ENCODE peak calls at places on chromosomes 2 and 18, in four cellular contexts. One of them, this sample, is unnamed.

GRCh38 chr2:88190808-88191721 is 20.9 kb downstream of the THNSL2 start:
- DNase-seq in activated CD8-positive, alpha-beta memory T cell treated with anti-CD3 and anti-CD28 coated beads, Interleukin-2, amount 10 ng/mL, durations not matched to agents 7 days and 5 days: no peak
- DNase-seq in substantia nigra: no peak
- DNase-seq in EH: peak
- DNase-seq in this sample: no peak

GRCh38 chr2:34004936-34005335 is 405.8 kb upstream of the FAM98A start:
- DNase-seq in activated CD8-positive, alpha-beta memory T cell treated with anti-CD3 and anti-CD28 coated beads, Interleukin-2, amount 10 ng/mL, durations not matched to agents 7 days and 5 days: no peak
- DNase-seq in EH: no peak
- DNase-seq in substantia nigra: no peak
- DNase-seq in this sample: no peak

GRCh38 chr2:157864857-157865450 is 11.2 kb downstream of the ACVR1 start:
- DNase-seq in substantia nigra: no peak
- DNase-seq in activated CD8-positive, alpha-beta memory T cell treated with anti-CD3 and anti-CD28 coated beads, Interleukin-2, amount 10 ng/mL, durations not matched to agents 7 days and 5 days: no peak
- DNase-seq in EH: no peak
- DNase-seq in this sample: no peak

GRCh38 chr2:232876978-232877441 is 6.9 kb downstream of the SNORC start:
- DNase-seq in substantia nigra: no peak
- DNase-seq in EH: no peak
- DNase-seq in activated CD8-positive, alpha-beta memory T cell treated with anti-CD3 and anti-CD28 coated beads, Interleukin-2, amount 10 ng/mL, durations not matched to agents 7 days and 5 days: no peak
- DNase-seq in this sample: no peak

GRCh38 chr2:197596751-197597150 is 78.6 kb downstream of the RFTN2 start:
- DNase-seq in activated CD8-positive, alpha-beta memory T cell treated with anti-CD3 and anti-CD28 coated beads, Interleukin-2, amount 10 ng/mL, durations not matched to agents 7 days and 5 days: no peak
- DNase-seq in substantia nigra: no peak
- DNase-seq in EH: no peak
- DNase-seq in this sample: no peak

GRCh38 chr2:237441605-237442004 is 27.6 kb upstream of the COL6A3 start:
- DNase-seq in substantia nigra: no peak
- DNase-seq in EH: peak
- DNase-seq in activated CD8-positive, alpha-beta memory T cell treated with anti-CD3 and anti-CD28 coated beads, Interleukin-2, amount 10 ng/mL, durations not matched to agents 7 days and 5 days: no peak
- DNase-seq in this sample: no peak

GRCh38 chr18:22348521-22349316 is 69.0 kb downstream of the CTAGE1 start:
- DNase-seq in substantia nigra: no peak
- DNase-seq in EH: peak
- DNase-seq in activated CD8-positive, alpha-beta memory T cell treated with anti-CD3 and anti-CD28 coated beads, Interleukin-2, amount 10 ng/mL, durations not matched to agents 7 days and 5 days: no peak
- DNase-seq in this sample: peak

GRCh38 chr18:62399781-62400308 is 74.7 kb downstream of the TNFRSF11A start:
- DNase-seq in activated CD8-positive, alpha-beta memory T cell treated with anti-CD3 and anti-CD28 coated beads, Interleukin-2, amount 10 ng/mL, durations not matched to agents 7 days and 5 days: no peak
- DNase-seq in substantia nigra: no peak
- DNase-seq in EH: no peak
- DNase-seq in this sample: no peak

GRCh38 chr2:216829533-216829932 is 30.3 kb downstream of the TNP1 start:
- DNase-seq in activated CD8-positive, alpha-beta memory T cell treated with anti-CD3 and anti-CD28 coated beads, Interleukin-2, amount 10 ng/mL, durations not matched to agents 7 days and 5 days: no peak
- DNase-seq in EH: peak
- DNase-seq in substantia nigra: no peak
- DNase-seq in this sample: no peak

GRCh38 chr2:107808986-107809385 is 17.7 kb upstream of the RGPD4 start:
- DNase-seq in activated CD8-positive, alpha-beta memory T cell treated with anti-CD3 and anti-CD28 coated beads, Interleukin-2, amount 10 ng/mL, durations not matched to agents 7 days and 5 days: no peak
- DNase-seq in substantia nigra: no peak
- DNase-seq in EH: peak
- DNase-seq in this sample: no peak

GRCh38 chr18:58527116-58528010 is 101.5 kb downstream of the ALPK2 start:
- DNase-seq in activated CD8-positive, alpha-beta memory T cell treated with anti-CD3 and anti-CD28 coated beads, Interleukin-2, amount 10 ng/mL, durations not matched to agents 7 days and 5 days: no peak
- DNase-seq in EH: peak
- DNase-seq in substantia nigra: no peak
- DNase-seq in this sample: no peak

GRCh38 chr18:38174594-38174993 is 609.0 kb upstream of the CELF4 start:
- DNase-seq in activated CD8-positive, alpha-beta memory T cell treated with anti-CD3 and anti-CD28 coated beads, Interleukin-2, amount 10 ng/mL, durations not matched to agents 7 days and 5 days: no peak
- DNase-seq in EH: no peak
- DNase-seq in substantia nigra: no peak
- DNase-seq in this sample: no peak

This sample was measured in esophagus muscularis mucosa.